ENCODE peak calls at places on chromosomes 12 and 14, in nine cellular contexts. N is WERI-Rb-1, Z is HL-60, Q is hepatocyte, P is adrenal gland, V is AG09319, A is GM12864, L is fibroblast of pulmonary artery, B is mammary epithelial cell. O is an unnamed sample.

GRCh38 chr12:41992029-41992428 is 152.6 kb downstream of the GXYLT1 start:
- DNase-seq in N (no peak), Z (no peak), Q (peak; percentile 63), P (no peak), V (no peak), A (no peak), L (no peak), B (no peak), O (no peak)

GRCh38 chr14:67673451-67673850 is 981 bp downstream of the VTI1B start:
- DNase-seq in N (no peak), Z (no peak), Q (no peak), P (no peak), V (no peak), A (no peak), L (no peak), B (no peak), O (no peak)

GRCh38 chr12:19177754-19178153 is 48.2 kb downstream of the PLEKHA5 start:
- DNase-seq in N (no peak), Z (no peak), Q (no peak), P (no peak), V (no peak), A (no peak), L (no peak), B (no peak), O (no peak)

GRCh38 chr12:7344831-7345230 is 41.0 kb downstream of the ACSM4 start:
- DNase-seq in N (no peak), Z (no peak), Q (no peak), P (no peak), V (no peak), A (no peak), L (no peak), B (no peak), O (no peak)

GRCh38 chr12:67241482-67241881 is 27.7 kb upstream of the CAND1 start:
- DNase-seq in N (no peak), Z (no peak), Q (no peak), P (no peak), V (no peak), A (no peak), L (no peak), B (peak; percentile 23), O (no peak)

GRCh38 chr14:62800577-62800976 is 244.7 kb downstream of the KCNH5 start:
- DNase-seq in N (no peak), Z (no peak), Q (no peak), P (no peak), V (no peak), A (no peak), L (no peak), B (no peak), O (no peak)

GRCh38 chr12:113070117-113070906 is 13.8 kb downstream of the DTX1 start:
- DNase-seq in N (no peak), Z (no peak), Q (no peak), P (no peak), V (no peak), A (no peak), L (peak; percentile 11), B (no peak), O (peak; percentile 83)

GRCh38 chr14:90177537-90178189 is 78.7 kb upstream of the PSMC1 start:
- DNase-seq in N (no peak), Z (no peak), Q (no peak), P (no peak), V (no peak), A (no peak), L (no peak), B (no peak), O (no peak)

GRCh38 chr12:95516757-95517156 is 34.5 kb downstream of the USP44 start:
- DNase-seq in N (no peak), Z (no peak), Q (no peak), P (no peak), V (no peak), A (no peak), L (no peak), B (no peak), O (no peak)

GRCh38 chr12:51070004-51070403 is 13.4 kb downstream of the CSRNP2 start:
- DNase-seq in N (peak; percentile 69), Z (peak; percentile 85), Q (peak; percentile 89), P (peak; percentile 52), V (no peak), A (no peak), L (peak; percentile 50), B (peak; percentile 83), O (no peak)

GRCh38 chr12:20549115-20549719 is 145.9 kb upstream of the SLCO1C1 start:
- DNase-seq in N (peak; percentile 41), Z (peak; percentile 19), Q (peak; percentile 51), P (no peak), V (no peak), A (no peak), L (peak; percentile 74), B (no peak), O (no peak)

GRCh38 chr14:54730156-54730961 is 163.4 kb downstream of the SAMD4A start:
- DNase-seq in N (no peak), Z (peak; percentile 1), Q (no peak), P (no peak), V (peak; percentile 73), A (peak; percentile 79), L (peak; percentile 50), B (no peak), O (peak; percentile 54)

GRCh38 chr12:104704224-104704623 is 247.5 kb downstream of the CHST11 start:
- DNase-seq in N (no peak), Z (no peak), Q (no peak), P (no peak), V (no peak), A (no peak), L (no peak), B (no peak), O (no peak)

GRCh38 chr14:96261772-96262485 is 5.9 kb downstream of the BDKRB1 start:
- DNase-seq in N (peak; percentile 18), Z (no peak), Q (no peak), P (no peak), V (no peak), A (no peak), L (no peak), B (no peak), O (no peak)

GRCh38 chr14:68088463-68088862 is 268.9 kb downstream of the RAD51B start:
- DNase-seq in N (no peak), Z (no peak), Q (no peak), P (no peak), V (no peak), A (no peak), L (peak; percentile 46), B (no peak), O (no peak)

GRCh38 chr12:16573652-16574077 is 32.3 kb downstream of the LMO3 start:
- DNase-seq in N (peak; percentile 89), Z (peak; percentile 93), Q (peak; percentile 30), P (no peak), V (no peak), A (no peak), L (peak; percentile 87), B (no peak), O (no peak)

GRCh38 chr12:13135336-13136178 is 32.1 kb upstream of the GSG1 start:
- DNase-seq in N (no peak), Z (no peak), Q (peak; percentile 60), P (peak; percentile 87), V (peak; percentile 58), A (no peak), L (peak; percentile 71), B (peak; percentile 96), O (no peak)

GRCh38 chr14:34111933-34112332 is 161.1 kb upstream of the EGLN3 start:
- DNase-seq in N (no peak), Z (no peak), Q (no peak), P (no peak), V (no peak), A (no peak), L (no peak), B (no peak), O (no peak)

DNA sequence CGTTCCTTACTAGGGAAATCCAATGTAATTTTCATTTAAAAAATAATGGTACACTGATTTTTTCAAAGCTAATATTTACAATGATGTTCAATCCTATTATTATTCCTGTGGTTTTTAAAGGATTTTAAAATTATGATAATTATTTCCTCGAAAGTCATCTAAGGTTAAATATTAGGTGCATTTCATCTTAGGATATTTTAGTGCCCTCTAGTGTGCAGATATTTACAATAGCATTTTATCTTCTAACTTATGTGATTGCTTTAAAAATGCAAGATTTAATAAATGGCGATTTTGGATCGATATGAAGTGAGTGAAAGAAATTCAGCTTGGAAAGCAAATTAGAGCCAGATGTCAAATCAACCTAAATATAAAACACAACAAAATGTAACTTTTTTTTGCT is 293.5 kb downstream of the SLC6A15 start:
- DNase-seq in N (no peak), Z (no peak), Q (no peak), P (no peak), V (no peak), A (no peak), L (peak; percentile 8), B (no peak), O (no peak)
- TF ChIP-seq CTCF in N (no peak), Z (no peak), Q (peak; percentile 51), P (no peak), V (peak; percentile 37), A (no peak), L (peak; percentile 28), B (peak; percentile 51), O (no peak)

GRCh38 chr14:20970647-20970982 is 15.3 kb downstream of the RNASE2 start:
- DNase-seq in N (no peak), Z (no peak), Q (no peak), P (no peak), V (no peak), A (no peak), L (no peak), B (no peak), O (no peak)
- TF ChIP-seq CTCF in N (no peak), Z (no peak), Q (no peak), P (no peak), V (no peak), A (no peak), L (no peak), B (no peak), O (no peak)

DNA sequence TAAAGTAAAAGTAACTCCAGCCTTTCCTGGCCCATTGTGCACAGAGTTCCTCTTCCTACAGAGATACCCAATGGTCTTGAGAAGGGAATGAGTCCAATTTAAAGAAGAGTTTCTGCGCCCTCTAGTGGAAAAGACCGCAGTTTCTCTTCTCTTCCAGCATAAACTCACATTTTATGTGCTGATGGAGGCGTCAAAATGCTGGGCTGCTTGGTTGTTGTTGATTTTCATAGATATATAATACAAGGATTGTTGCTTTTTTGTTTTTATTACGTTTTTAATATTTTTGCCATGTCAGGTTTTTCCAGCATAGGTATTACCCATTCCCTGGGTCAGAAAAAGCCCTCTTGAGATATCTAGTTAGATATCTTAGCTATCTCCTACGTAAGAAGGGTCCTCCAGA is 356.9 kb upstream of the STXBP6 start:
- DNase-seq in N (peak; percentile 20), Z (peak; percentile 51), Q (peak; percentile 72), P (peak; percentile 57), V (no peak), A (no peak), L (peak; percentile 27), B (peak; percentile 8), O (no peak)
- TF ChIP-seq CTCF in N (peak; percentile 63), Z (peak; percentile 40), Q (peak; percentile 62), P (peak; percentile 44), V (peak; percentile 0), A (peak; percentile 41), L (peak; percentile 38), B (peak; percentile 27), O (peak; percentile 22)

GRCh38 chr14:39957290-39957689 is 525.1 kb upstream of the FBXO33 start:
- DNase-seq in N (no peak), Z (no peak), Q (no peak), P (no peak), V (no peak), A (no peak), L (no peak), B (no peak), O (peak; percentile 14)

GRCh38 chr14:39957987-39958386 is 525.8 kb upstream of the FBXO33 start:
- DNase-seq in N (no peak), Z (no peak), Q (no peak), P (no peak), V (no peak), A (no peak), L (no peak), B (no peak), O (no peak)

GRCh38 chr14:39956372-39956771 is 524.1 kb upstream of the FBXO33 start:
- DNase-seq in N (no peak), Z (no peak), Q (no peak), P (no peak), V (no peak), A (no peak), L (no peak), B (no peak), O (no peak)
- TF ChIP-seq CTCF in N (no peak), Z (no peak), Q (peak; percentile 27), P (no peak), V (no peak), A (no peak), L (no peak), B (no peak), O (no peak)